ENCODE peak calls at places on chromosomes 11 and 22, in five cellular contexts. N is A549, G is pancreas, I is cardiac muscle cell, F is adipocyte. A is an unnamed sample.

GRCh38 chr11:130785376-130786110 is 130.7 kb downstream of the SNX19 start:
- DNase-seq in N (no peak), G (no peak), I (no peak), F (peak; percentile 28), A (no peak)

GRCh38 chr11:86459682-86460460 is 85.2 kb downstream of the CCDC81 start:
- DNase-seq in N (peak; percentile 71), G (peak; percentile 62), I (no peak), F (peak; percentile 72), A (peak; percentile 68)

GRCh38 chr22:22076937-22077703 is 94.5 kb upstream of the TOP3B start:
- DNase-seq in N (no peak), G (no peak), I (no peak), F (peak; percentile 40), A (no peak)

GRCh38 chr11:63985812-63986155 is 454 bp upstream of the OTUB1 start:
- DNase-seq in N (no peak), G (no peak), I (no peak), F (peak; percentile 55), A (no peak)

GRCh38 chr11:105111145-105111944 is 28.2 kb downstream of the CARD18 start:
- DNase-seq in N (no peak), G (no peak), I (peak; percentile 2), F (no peak), A (no peak)

GRCh38 chr11:60334005-60334620 is 7.1 kb downstream of the MS4A6E start:
- DNase-seq in N (peak; percentile 35), G (peak; percentile 37), I (peak; percentile 61), F (peak; percentile 48), A (peak; percentile 11)

GRCh38 chr22:21663738-21664137 is 2.1 kb upstream of the PPIL2 start:
- DNase-seq in N (no peak), G (no peak), I (no peak), F (no peak), A (no peak)

GRCh38 chr11:66026017-66026529 is at the start of gene CATSPER1:
- DNase-seq in N (no peak), G (no peak), I (no peak), F (no peak), A (no peak)

GRCh38 chr11:14358729-14359439 is at the start of gene RRAS2:
- DNase-seq in N (peak; percentile 70), G (peak; percentile 74), I (peak; percentile 90), F (peak; percentile 90), A (no peak)

GRCh38 chr11:72381584-72382090 is 52.7 kb downstream of the CLPB start:
- DNase-seq in N (no peak), G (no peak), I (no peak), F (no peak), A (no peak)

GRCh38 chr11:123454060-123454651 is 24.1 kb downstream of the GRAMD1B start:
- DNase-seq in N (peak; percentile 81), G (no peak), I (no peak), F (peak; percentile 59), A (peak; percentile 17)

GRCh38 chr22:37186228-37186996 is 1.6 kb downstream of the C1QTNF6 start:
- DNase-seq in N (peak; percentile 78), G (no peak), I (peak; percentile 69), F (peak; percentile 64), A (no peak)

GRCh38 chr11:13042873-13043338 is 33.8 kb downstream of the RASSF10 start:
- DNase-seq in N (no peak), G (no peak), I (no peak), F (no peak), A (no peak)

GRCh38 chr11:68670208-68670992 is 13.9 kb upstream of the GAL start:
- DNase-seq in N (no peak), G (no peak), I (no peak), F (no peak), A (no peak)

GRCh38 chr22:19970479-19971275 is 29.1 kb upstream of the TXNRD2 start:
- DNase-seq in N (peak; percentile 62), G (no peak), I (peak; percentile 75), F (peak; percentile 77), A (no peak)

GRCh38 chr11:85170184-85170583 is 457.0 kb downstream of the DLG2 start:
- DNase-seq in N (peak; percentile 10), G (no peak), I (no peak), F (peak; percentile 37), A (peak; percentile 5)

GRCh38 chr11:56849250-56849649 is 100.8 kb upstream of the OR9G4 start:
- DNase-seq in N (peak; percentile 11), G (no peak), I (no peak), F (no peak), A (peak; percentile 21)

GRCh38 chr22:17192186-17192585 is 27.0 kb downstream of the ADA2 start:
- DNase-seq in N (no peak), G (no peak), I (no peak), F (no peak), A (no peak)

GRCh38 chr22:46149493-46149997 is 781 bp upstream of the PPARA start:
- DNase-seq in N (no peak), G (peak; percentile 79), I (peak; percentile 62), F (peak; percentile 34), A (no peak)

GRCh38 chr11:15327786-15328231 is 213.1 kb downstream of the INSC start:
- DNase-seq in N (peak; percentile 6), G (peak; percentile 27), I (peak; percentile 80), F (peak; percentile 62), A (no peak)

GRCh38 chr11:11416502-11416901 is 63.5 kb upstream of the CSNK2A3 start:
- DNase-seq in N (no peak), G (peak; percentile 23), I (no peak), F (peak; percentile 16), A (no peak)

GRCh38 chr11:1049431-1049891 is 12.9 kb upstream of the MUC6 start:
- DNase-seq in N (no peak), G (peak; percentile 21), I (no peak), F (no peak), A (no peak)

GRCh38 chr22:47567126-47567730 is 804.8 kb downstream of the TBC1D22A start:
- DNase-seq in N (no peak), G (no peak), I (no peak), F (no peak), A (no peak)

GRCh38 chr22:47565607-47566006 is 803.2 kb downstream of the TBC1D22A start:
- DNase-seq in N (no peak), G (no peak), I (no peak), F (no peak), A (no peak)

GRCh38 chr22:47569389-47570299 is 807.2 kb downstream of the TBC1D22A start:
- DNase-seq in N (no peak), G (no peak), I (no peak), F (no peak), A (no peak)

GRCh38 chr22:47568700-47569099 is 806.2 kb downstream of the TBC1D22A start:
- DNase-seq in N (no peak), G (no peak), I (no peak), F (no peak), A (no peak)

DNA sequence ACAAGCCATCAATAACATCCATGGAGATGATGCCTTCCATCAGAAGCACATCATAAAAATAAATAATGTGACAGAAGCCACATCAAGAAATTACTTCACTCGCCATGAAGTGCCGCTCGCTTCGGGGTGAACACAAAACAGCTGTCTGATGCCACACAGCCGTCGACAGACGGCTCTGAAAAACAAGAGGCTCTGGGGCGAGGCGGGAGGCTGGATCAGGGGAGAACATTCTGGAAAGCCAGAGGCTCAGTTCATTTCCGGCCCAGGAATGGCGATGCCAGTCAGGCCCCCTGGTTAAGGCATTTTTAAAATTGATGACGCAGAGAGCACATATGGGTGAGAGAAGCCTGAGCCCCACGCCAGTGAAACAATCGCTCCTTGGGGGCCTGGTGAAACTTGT is 805.3 kb downstream of the TBC1D22A start:
- DNase-seq in N (no peak), G (no peak), I (no peak), F (no peak), A (no peak)
- H3K9me3 ChIP-seq in N (no peaks in the 10 kb centered on the region), G (no peaks in the 10 kb centered on the region), I (no peaks in the 10 kb centered on the region), F (no peaks in the 10 kb centered on the region), A (peaks cover 7% of the 10 kb centered on the region)

DNA sequence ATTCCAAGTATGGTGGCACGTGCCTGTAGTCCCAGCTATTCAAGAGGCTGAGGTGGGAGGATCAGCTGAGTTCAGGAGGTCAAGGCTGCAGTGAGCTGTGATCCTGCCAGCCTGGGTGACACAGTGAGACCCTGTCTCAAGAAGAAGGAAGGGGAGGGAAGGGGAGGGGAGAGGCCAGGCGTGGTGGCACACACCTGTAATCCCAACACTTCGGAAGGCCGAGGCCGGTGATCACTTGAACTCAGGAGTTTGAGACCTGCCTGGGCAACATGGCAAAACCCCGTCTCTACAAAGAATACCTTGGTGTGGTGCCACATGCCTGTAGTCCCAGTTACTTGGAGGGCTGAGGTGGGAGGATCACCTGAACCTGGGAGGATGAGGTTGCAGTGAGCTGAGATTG is 145.7 kb downstream of the SHANK2 start:
- DNase-seq in N (no peak), G (no peak), I (no peak), F (no peak), A (no peak)
- H3K9me3 ChIP-seq in N (no peaks in the 10 kb centered on the region), G (no peaks in the 10 kb centered on the region), I (no peaks in the 10 kb centered on the region), F (no peaks in the 10 kb centered on the region), A (no peaks in the 10 kb centered on the region)

GRCh38 chr22:48440176-48440575 is 1387.5 kb downstream of the BRD1 start:
- DNase-seq in N (no peak), G (no peak), I (no peak), F (no peak), A (no peak)
- H3K9me3 ChIP-seq in N (no peaks in the 10 kb centered on the region), G (no peaks in the 10 kb centered on the region), I (no peaks in the 10 kb centered on the region), F (no peaks in the 10 kb centered on the region), A (peaks cover 21% of the 10 kb centered on the region)

GRCh38 chr22:49111085-49111484 is 716.6 kb downstream of the BRD1 start:
- DNase-seq in N (no peak), G (no peak), I (no peak), F (no peak), A (no peak)

GRCh38 chr22:49108636-49109315 is 718.9 kb downstream of the BRD1 start:
- DNase-seq in N (no peak), G (no peak), I (no peak), F (no peak), A (no peak)

GRCh38 chr22:49106136-49106930 is 721.3 kb downstream of the BRD1 start:
- DNase-seq in N (no peak), G (no peak), I (no peak), F (no peak), A (no peak)

GRCh38 chr22:49107561-49107960 is 720.1 kb downstream of the BRD1 start:
- DNase-seq in N (no peak), G (no peak), I (no peak), F (no peak), A (no peak)

DNA sequence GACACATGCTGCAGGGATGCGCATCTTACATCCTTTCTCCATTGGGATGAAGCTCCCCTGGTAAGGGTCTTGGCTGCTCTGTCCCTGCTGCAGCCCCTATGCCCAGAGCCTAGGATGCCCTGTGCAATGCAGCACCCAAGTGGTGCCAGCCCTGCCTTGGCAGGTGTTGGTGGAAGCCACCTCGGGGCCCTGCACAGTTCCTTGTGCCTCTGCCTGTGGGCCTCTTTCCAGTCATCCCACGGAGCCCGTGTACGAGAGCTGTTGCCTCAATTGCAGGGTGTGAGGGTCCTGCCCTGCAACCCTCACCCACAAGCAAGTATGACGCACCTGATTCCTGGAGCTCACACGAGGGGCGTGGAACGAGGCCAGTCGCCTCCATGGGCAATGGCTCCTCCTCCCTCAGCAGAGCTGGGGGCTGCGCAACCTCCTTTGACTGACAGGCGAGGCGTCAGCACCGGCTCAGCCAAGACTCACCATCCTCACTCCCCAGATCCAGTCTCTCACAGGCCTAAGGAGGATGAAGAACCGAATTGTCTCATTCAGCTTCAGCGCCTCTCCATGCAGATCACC is 719.6 kb downstream of the BRD1 start:
- DNase-seq in N (no peak), G (no peak), I (no peak), F (no peak), A (no peak)
- H3K9me3 ChIP-seq in N (no peaks in the 10 kb centered on the region), G (no peaks in the 10 kb centered on the region), I (no peaks in the 10 kb centered on the region), F (no peaks in the 10 kb centered on the region), A (peaks cover 2% of the 10 kb centered on the region)

GRCh38 chr11:114617157-114618124 is 21.9 kb upstream of the NXPE4 start:
- DNase-seq in N (no peak), G (no peak), I (no peak), F (no peak), A (no peak)
- H3K9me3 ChIP-seq in N (no peaks in the 10 kb centered on the region), G (no peaks in the 10 kb centered on the region), I (peaks cover 13% of the 10 kb centered on the region), F (no peaks in the 10 kb centered on the region), A (no peaks in the 10 kb centered on the region)

GRCh38 chr22:48445113-48445827 is 1382.4 kb downstream of the BRD1 start:
- DNase-seq in N (peak; percentile 13), G (no peak), I (no peak), F (no peak), A (no peak)
- H3K9me3 ChIP-seq in N (no peaks in the 10 kb centered on the region), G (no peaks in the 10 kb centered on the region), I (no peaks in the 10 kb centered on the region), F (no peaks in the 10 kb centered on the region), A (peaks cover 13% of the 10 kb centered on the region)